ENCODE peak calls at places on chromosomes 5 and 9, in seven cellular contexts. One of them, this sample, is unnamed.

GRCh38 chr5:11422342-11422741 is 481.9 kb downstream of the CTNND2 start:
- DNase-seq in mammary epithelial cell: no peak
- DNase-seq in sigmoid colon: no peak
- DNase-seq in dorsolateral prefrontal cortex: no peak
- DNase-seq in RWPE2: no peak
- DNase-seq in cardiac muscle cell: no peak
- DNase-seq in breast epithelium: no peak
- DNase-seq in this sample: no peak

GRCh38 chr9:9790216-9790872 is 822.5 kb downstream of the PTPRD start:
- DNase-seq in mammary epithelial cell: peak
- DNase-seq in sigmoid colon: no peak
- DNase-seq in dorsolateral prefrontal cortex: no peak
- DNase-seq in RWPE2: no peak
- DNase-seq in cardiac muscle cell: peak
- DNase-seq in breast epithelium: no peak
- DNase-seq in this sample: no peak

GRCh38 chr5:30347858-30348257 is 845.6 kb upstream of the CDH6 start:
- DNase-seq in mammary epithelial cell: no peak
- DNase-seq in sigmoid colon: no peak
- DNase-seq in dorsolateral prefrontal cortex: no peak
- DNase-seq in RWPE2: no peak
- DNase-seq in cardiac muscle cell: no peak
- DNase-seq in breast epithelium: no peak
- DNase-seq in this sample: no peak

GRCh38 chr5:147204576-147204975 is 30.2 kb upstream of the STK32A start:
- DNase-seq in mammary epithelial cell: no peak
- DNase-seq in sigmoid colon: no peak
- DNase-seq in dorsolateral prefrontal cortex: no peak
- DNase-seq in RWPE2: no peak
- DNase-seq in cardiac muscle cell: no peak
- DNase-seq in breast epithelium: no peak
- DNase-seq in this sample: no peak

GRCh38 chr5:7015586-7016256 is 302.5 kb downstream of the TENT4A start:
- DNase-seq in mammary epithelial cell: no peak
- DNase-seq in sigmoid colon: no peak
- DNase-seq in dorsolateral prefrontal cortex: no peak
- DNase-seq in RWPE2: no peak
- DNase-seq in cardiac muscle cell: no peak
- DNase-seq in breast epithelium: no peak
- DNase-seq in this sample: no peak

GRCh38 chr5:102971693-102972293 is 148.1 kb downstream of the GIN1 start:
- DNase-seq in mammary epithelial cell: peak
- DNase-seq in sigmoid colon: no peak
- DNase-seq in dorsolateral prefrontal cortex: no peak
- DNase-seq in RWPE2: no peak
- DNase-seq in cardiac muscle cell: peak
- DNase-seq in breast epithelium: no peak
- DNase-seq in this sample: no peak

GRCh38 chr9:87516222-87516930 is 18.7 kb downstream of the DAPK1 start:
- DNase-seq in mammary epithelial cell: no peak
- DNase-seq in sigmoid colon: peak
- DNase-seq in dorsolateral prefrontal cortex: no peak
- DNase-seq in RWPE2: no peak
- DNase-seq in cardiac muscle cell: no peak
- DNase-seq in breast epithelium: no peak
- DNase-seq in this sample: no peak

GRCh38 chr5:14270212-14270702 is 127.1 kb downstream of the TRIO start:
- DNase-seq in mammary epithelial cell: peak
- DNase-seq in sigmoid colon: no peak
- DNase-seq in dorsolateral prefrontal cortex: no peak
- DNase-seq in RWPE2: no peak
- DNase-seq in cardiac muscle cell: peak
- DNase-seq in breast epithelium: no peak
- DNase-seq in this sample: no peak

GRCh38 chr9:88660611-88661010 is 125.6 kb downstream of the NXNL2 start:
- DNase-seq in mammary epithelial cell: peak
- DNase-seq in sigmoid colon: no peak
- DNase-seq in dorsolateral prefrontal cortex: no peak
- DNase-seq in RWPE2: no peak
- DNase-seq in cardiac muscle cell: peak
- DNase-seq in breast epithelium: no peak
- DNase-seq in this sample: no peak

GRCh38 chr5:74194196-74194595 is 446.3 kb downstream of the ENC1 start:
- DNase-seq in mammary epithelial cell: no peak
- DNase-seq in sigmoid colon: no peak
- DNase-seq in dorsolateral prefrontal cortex: no peak
- DNase-seq in RWPE2: no peak
- DNase-seq in cardiac muscle cell: no peak
- DNase-seq in breast epithelium: no peak
- DNase-seq in this sample: no peak

DNA sequence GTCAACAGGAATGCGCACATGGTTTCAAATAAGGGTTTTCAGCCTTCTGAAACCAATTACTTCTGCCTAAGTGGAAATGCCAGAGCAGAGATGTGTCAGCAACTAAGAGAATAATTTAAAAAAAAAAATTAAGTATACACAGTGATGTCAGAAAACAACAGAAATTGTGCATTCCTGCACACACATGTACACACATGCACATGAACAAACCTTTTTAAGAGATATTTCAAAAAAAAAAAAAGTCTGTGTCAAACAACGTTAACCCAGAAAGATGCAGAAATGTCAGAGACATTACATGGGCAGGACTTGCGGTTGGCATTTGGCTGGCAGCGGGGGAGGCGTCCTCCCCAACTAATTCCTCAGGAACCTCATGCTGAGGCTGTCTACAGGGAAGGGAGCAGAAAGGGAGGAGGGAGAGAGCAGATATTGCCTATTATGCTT is 536.9 kb upstream of the WWC1 start:
- DNase-seq in mammary epithelial cell: no peak
- DNase-seq in sigmoid colon: no peak
- DNase-seq in dorsolateral prefrontal cortex: no peak
- DNase-seq in RWPE2: no peak
- DNase-seq in cardiac muscle cell: no peak
- DNase-seq in breast epithelium: no peak
- DNase-seq in this sample: no peak
- H3K4me3 ChIP-seq in mammary epithelial cell: no peak
- H3K4me3 ChIP-seq in sigmoid colon: no peak
- H3K4me3 ChIP-seq in dorsolateral prefrontal cortex: no peak
- H3K4me3 ChIP-seq in RWPE2: no peak
- H3K4me3 ChIP-seq in cardiac muscle cell: no peak
- H3K4me3 ChIP-seq in breast epithelium: no peak
- H3K4me3 ChIP-seq in this sample: no peak

GRCh38 chr9:137156567-137157375 is 13.1 kb downstream of the LRRC26 start:
- DNase-seq in mammary epithelial cell: no peak
- DNase-seq in sigmoid colon: no peak
- DNase-seq in dorsolateral prefrontal cortex: no peak
- DNase-seq in RWPE2: no peak
- DNase-seq in cardiac muscle cell: peak
- DNase-seq in breast epithelium: no peak
- DNase-seq in this sample: no peak
- H3K4me3 ChIP-seq in mammary epithelial cell: no peak
- H3K4me3 ChIP-seq in sigmoid colon: no peak
- H3K4me3 ChIP-seq in dorsolateral prefrontal cortex: no peak
- H3K4me3 ChIP-seq in RWPE2: peak
- H3K4me3 ChIP-seq in cardiac muscle cell: no peak
- H3K4me3 ChIP-seq in breast epithelium: peak
- H3K4me3 ChIP-seq in this sample: peak

DNA sequence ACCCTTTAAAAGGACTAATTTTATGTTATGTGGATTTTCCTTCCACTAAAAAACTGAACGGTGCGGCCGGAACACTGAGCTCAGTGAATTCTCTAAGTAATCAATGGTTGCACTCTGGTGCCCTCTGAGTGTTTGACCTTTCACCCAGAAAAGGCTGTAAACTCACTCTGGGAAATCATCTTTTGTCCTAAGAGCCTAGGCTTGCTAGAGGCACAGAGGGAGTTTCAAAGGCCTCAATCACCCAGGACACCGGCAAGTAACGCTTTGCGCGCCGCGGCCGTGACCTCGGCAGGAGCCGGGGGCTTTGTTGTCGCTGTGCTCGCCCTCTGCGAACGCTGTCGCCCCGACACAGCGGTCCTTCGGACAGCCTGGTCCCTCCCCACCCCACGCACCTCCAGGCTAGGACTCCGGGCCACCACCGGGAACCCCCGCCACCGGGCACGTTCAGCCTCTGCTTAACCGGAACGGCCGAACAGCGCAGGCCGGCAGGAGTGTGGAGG is 711 bp downstream of the ISCA1 start:
- DNase-seq in mammary epithelial cell: no peak
- DNase-seq in sigmoid colon: no peak
- DNase-seq in dorsolateral prefrontal cortex: no peak
- DNase-seq in RWPE2: peak
- DNase-seq in cardiac muscle cell: peak
- DNase-seq in breast epithelium: peak
- DNase-seq in this sample: no peak
- H3K4me3 ChIP-seq in mammary epithelial cell: peak
- H3K4me3 ChIP-seq in sigmoid colon: peak
- H3K4me3 ChIP-seq in dorsolateral prefrontal cortex: peak
- H3K4me3 ChIP-seq in RWPE2: peak
- H3K4me3 ChIP-seq in cardiac muscle cell: peak
- H3K4me3 ChIP-seq in breast epithelium: peak
- H3K4me3 ChIP-seq in this sample: peak

DNA sequence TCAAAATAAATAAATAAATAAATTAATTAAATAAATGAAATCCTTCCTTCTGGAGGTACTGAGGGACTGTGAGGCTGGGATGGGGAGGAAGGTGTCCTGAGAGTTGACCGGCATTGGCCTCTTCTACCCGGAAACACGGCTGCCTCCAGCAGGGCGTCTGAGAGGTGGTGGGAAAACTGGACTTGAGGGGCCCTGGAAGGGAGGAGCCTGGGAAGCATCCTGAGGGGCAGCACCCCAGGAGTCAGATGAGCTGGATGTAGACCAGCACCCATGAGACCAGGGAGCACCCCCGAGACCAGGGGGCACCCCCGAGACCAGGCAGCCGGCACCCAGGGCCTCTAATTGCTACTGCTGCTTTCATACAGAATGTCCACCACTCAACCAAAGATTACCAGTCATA is 8.8 kb upstream of the NSMF start:
- DNase-seq in mammary epithelial cell: no peak
- DNase-seq in sigmoid colon: no peak
- DNase-seq in dorsolateral prefrontal cortex: no peak
- DNase-seq in RWPE2: no peak
- DNase-seq in cardiac muscle cell: no peak
- DNase-seq in breast epithelium: no peak
- DNase-seq in this sample: no peak
- H3K4me3 ChIP-seq in mammary epithelial cell: no peak
- H3K4me3 ChIP-seq in sigmoid colon: no peak
- H3K4me3 ChIP-seq in dorsolateral prefrontal cortex: no peak
- H3K4me3 ChIP-seq in RWPE2: no peak
- H3K4me3 ChIP-seq in cardiac muscle cell: no peak
- H3K4me3 ChIP-seq in breast epithelium: no peak
- H3K4me3 ChIP-seq in this sample: no peak

DNA sequence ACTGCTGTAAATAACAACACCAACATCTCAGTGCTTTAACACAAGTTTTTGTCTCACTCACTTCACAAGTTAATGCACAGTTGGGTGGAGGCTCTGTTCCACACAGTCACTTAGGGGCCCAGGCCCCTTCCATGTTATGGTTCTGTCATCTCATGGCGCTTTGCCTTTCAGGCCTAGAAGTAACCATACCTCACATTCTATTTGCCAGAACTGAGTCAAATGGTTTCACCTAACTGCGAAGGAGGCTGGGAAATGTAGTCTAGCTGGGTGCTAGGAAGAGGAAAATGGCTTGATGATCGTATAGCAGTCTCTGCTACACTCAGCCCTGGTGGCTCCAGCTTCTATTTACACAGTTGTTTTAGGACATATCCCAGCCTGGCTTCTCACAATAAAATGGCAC is 23.1 kb upstream of the MVB12B start:
- DNase-seq in mammary epithelial cell: no peak
- DNase-seq in sigmoid colon: no peak
- DNase-seq in dorsolateral prefrontal cortex: no peak
- DNase-seq in RWPE2: no peak
- DNase-seq in cardiac muscle cell: no peak
- DNase-seq in breast epithelium: no peak
- DNase-seq in this sample: no peak
- H3K4me3 ChIP-seq in mammary epithelial cell: no peak
- H3K4me3 ChIP-seq in sigmoid colon: no peak
- H3K4me3 ChIP-seq in dorsolateral prefrontal cortex: no peak
- H3K4me3 ChIP-seq in RWPE2: no peak
- H3K4me3 ChIP-seq in cardiac muscle cell: no peak
- H3K4me3 ChIP-seq in breast epithelium: no peak
- H3K4me3 ChIP-seq in this sample: no peak

DNA sequence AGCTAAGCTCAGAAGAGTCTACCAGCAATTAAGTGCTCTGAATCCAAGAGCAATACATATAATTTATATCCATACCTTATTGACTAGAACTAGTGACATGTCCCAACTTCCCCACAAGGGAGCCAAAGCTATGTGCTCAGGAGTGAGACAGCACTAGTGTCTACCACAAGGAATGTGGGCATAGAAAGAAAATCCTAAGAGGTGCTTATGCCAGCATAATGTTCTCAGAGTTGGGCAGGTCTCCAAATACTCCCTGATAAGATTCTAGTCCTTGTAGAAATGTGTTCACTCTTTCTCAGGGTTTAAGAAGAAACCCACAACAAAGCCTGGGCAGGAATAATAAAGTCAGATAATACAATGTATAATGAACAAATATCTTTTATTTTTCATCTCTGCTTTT is 275.1 kb downstream of the BRINP1 start:
- DNase-seq in mammary epithelial cell: no peak
- DNase-seq in sigmoid colon: no peak
- DNase-seq in dorsolateral prefrontal cortex: no peak
- DNase-seq in RWPE2: no peak
- DNase-seq in cardiac muscle cell: peak
- DNase-seq in breast epithelium: no peak
- DNase-seq in this sample: no peak
- H3K4me3 ChIP-seq in mammary epithelial cell: no peak
- H3K4me3 ChIP-seq in sigmoid colon: no peak
- H3K4me3 ChIP-seq in dorsolateral prefrontal cortex: no peak
- H3K4me3 ChIP-seq in RWPE2: no peak
- H3K4me3 ChIP-seq in cardiac muscle cell: no peak
- H3K4me3 ChIP-seq in breast epithelium: no peak
- H3K4me3 ChIP-seq in this sample: no peak

DNA sequence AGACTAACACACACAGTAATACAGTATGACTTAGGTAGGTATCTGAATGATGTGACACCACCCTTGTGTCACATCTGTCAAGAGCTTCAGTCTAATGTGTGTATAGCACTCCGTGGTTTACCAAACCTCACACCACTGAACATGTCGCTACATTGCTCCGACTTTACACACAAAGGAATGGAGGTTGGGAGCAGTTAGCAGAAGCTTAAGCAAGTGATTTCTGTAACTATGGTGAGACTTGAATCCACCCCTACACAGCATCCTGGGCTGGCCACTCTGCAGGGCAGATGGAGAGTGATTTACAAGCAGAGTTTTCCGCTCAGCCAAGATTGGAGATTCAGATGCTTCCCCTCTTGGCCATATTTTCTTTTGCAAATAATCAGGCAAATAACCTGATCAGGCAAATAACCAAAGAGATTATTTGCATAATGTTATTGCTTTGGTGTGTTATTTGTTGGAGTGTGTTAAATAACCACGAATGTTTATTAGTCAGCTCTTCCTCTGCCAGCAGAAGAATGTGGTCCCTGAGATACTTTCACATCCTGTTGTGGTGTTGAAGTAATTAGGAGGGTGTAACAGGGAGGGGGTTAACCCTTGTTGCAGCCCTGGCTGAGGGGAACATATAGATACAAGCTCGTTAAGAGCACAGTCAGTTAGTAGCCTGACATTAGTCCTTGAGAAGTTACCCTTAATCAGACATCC is 92.8 kb downstream of the SNX18 start:
- DNase-seq in mammary epithelial cell: peak
- DNase-seq in sigmoid colon: no peak
- DNase-seq in dorsolateral prefrontal cortex: no peak
- DNase-seq in RWPE2: no peak
- DNase-seq in cardiac muscle cell: no peak
- DNase-seq in breast epithelium: no peak
- DNase-seq in this sample: no peak
- H3K4me3 ChIP-seq in mammary epithelial cell: no peak
- H3K4me3 ChIP-seq in sigmoid colon: no peak
- H3K4me3 ChIP-seq in dorsolateral prefrontal cortex: no peak
- H3K4me3 ChIP-seq in RWPE2: no peak
- H3K4me3 ChIP-seq in cardiac muscle cell: no peak
- H3K4me3 ChIP-seq in breast epithelium: no peak
- H3K4me3 ChIP-seq in this sample: no peak